ENCODE peak calls at places on chromosomes 1 and 21, in four cellular contexts. One of them, this sample, is unnamed.

GRCh38 chr1:40873863-40874472 is 11.8 kb upstream of the CITED4 start:
- DNase-seq in HuH-7: no peak
- DNase-seq in WERI-Rb-1: no peak
- DNase-seq in CD4-positive, alpha-beta T cell: no peak
- DNase-seq in this sample: no peak

GRCh38 chr1:230792691-230793462 is 45.7 kb downstream of the CAPN9 start:
- DNase-seq in HuH-7: peak; percentile 26
- DNase-seq in WERI-Rb-1: no peak
- DNase-seq in CD4-positive, alpha-beta T cell: no peak
- DNase-seq in this sample: no peak

GRCh38 chr1:77416692-77417450 is 135.1 kb downstream of the AK5 start:
- DNase-seq in HuH-7: peak; percentile 4
- DNase-seq in WERI-Rb-1: peak; percentile 20
- DNase-seq in CD4-positive, alpha-beta T cell: no peak
- DNase-seq in this sample: peak; percentile 20

GRCh38 chr1:201360486-201360885 is 17.0 kb downstream of the TNNT2 start:
- DNase-seq in HuH-7: no peak
- DNase-seq in WERI-Rb-1: no peak
- DNase-seq in CD4-positive, alpha-beta T cell: no peak
- DNase-seq in this sample: no peak

GRCh38 chr1:228008391-228009115 is 1.8 kb downstream of the WNT3A start:
- DNase-seq in HuH-7: peak; percentile 11
- DNase-seq in WERI-Rb-1: no peak
- DNase-seq in CD4-positive, alpha-beta T cell: no peak
- DNase-seq in this sample: no peak

GRCh38 chr1:11569551-11569950 is 84.7 kb downstream of the FBXO2 start:
- DNase-seq in HuH-7: no peak
- DNase-seq in WERI-Rb-1: no peak
- DNase-seq in CD4-positive, alpha-beta T cell: no peak
- DNase-seq in this sample: no peak

GRCh38 chr1:150567717-150568561 is 11.5 kb downstream of the MCL1 start:
- DNase-seq in HuH-7: no peak
- DNase-seq in WERI-Rb-1: peak; percentile 92
- DNase-seq in CD4-positive, alpha-beta T cell: no peak
- DNase-seq in this sample: peak; percentile 55

GRCh38 chr1:101820080-101820479 is 176.6 kb downstream of the OLFM3 start:
- DNase-seq in HuH-7: peak; percentile 2
- DNase-seq in WERI-Rb-1: peak; percentile 8
- DNase-seq in CD4-positive, alpha-beta T cell: no peak
- DNase-seq in this sample: no peak

GRCh38 chr21:44351535-44352252 is 1.7 kb upstream of the TRPM2 start:
- DNase-seq in HuH-7: no peak
- DNase-seq in WERI-Rb-1: no peak
- DNase-seq in CD4-positive, alpha-beta T cell: no peak
- DNase-seq in this sample: no peak